ENCODE peak calls at places on chromosomes 16 and 17, in five cellular contexts. One of them, this sample, is unnamed.

GRCh38 chr16:49282690-49283375 is 1.2 kb upstream of the CBLN1 start:
- DNase-seq in heart right ventricle: peak; percentile 47
- DNase-seq in islet precursor cell: peak; percentile 84
- DNase-seq in activated CD8-positive, alpha-beta T cell treated with anti-CD3 and anti-CD28 coated beads for 36 hours: no peak
- DNase-seq in chondrocyte: no peak
- DNase-seq in this sample: no peak

GRCh38 chr16:79751785-79752184 is 151.2 kb upstream of the MAF start:
- DNase-seq in heart right ventricle: no peak
- DNase-seq in activated CD8-positive, alpha-beta T cell treated with anti-CD3 and anti-CD28 coated beads for 36 hours: no peak
- DNase-seq in islet precursor cell: no peak
- DNase-seq in chondrocyte: no peak
- DNase-seq in this sample: peak; percentile 41

GRCh38 chr17:69358688-69359596 is 32.0 kb upstream of the ABCA5 start:
- DNase-seq in activated CD8-positive, alpha-beta T cell treated with anti-CD3 and anti-CD28 coated beads for 36 hours: peak; percentile 47
- DNase-seq in heart right ventricle: no peak
- DNase-seq in islet precursor cell: peak; percentile 80
- DNase-seq in chondrocyte: no peak
- DNase-seq in this sample: no peak

GRCh38 chr17:39212841-39213480 is 12.8 kb downstream of the STAC2 start:
- DNase-seq in heart right ventricle: no peak
- DNase-seq in chondrocyte: no peak
- DNase-seq in activated CD8-positive, alpha-beta T cell treated with anti-CD3 and anti-CD28 coated beads for 36 hours: no peak
- DNase-seq in islet precursor cell: peak; percentile 54
- DNase-seq in this sample: no peak

GRCh38 chr16:25143898-25144297 is 32.4 kb downstream of the LCMT1 start:
- DNase-seq in heart right ventricle: no peak
- DNase-seq in islet precursor cell: no peak
- DNase-seq in chondrocyte: no peak
- DNase-seq in activated CD8-positive, alpha-beta T cell treated with anti-CD3 and anti-CD28 coated beads for 36 hours: no peak
- DNase-seq in this sample: no peak

GRCh38 chr16:67361038-67361437 is 32.3 kb downstream of the TPPP3 start:
- DNase-seq in islet precursor cell: no peak
- DNase-seq in chondrocyte: no peak
- DNase-seq in heart right ventricle: no peak
- DNase-seq in activated CD8-positive, alpha-beta T cell treated with anti-CD3 and anti-CD28 coated beads for 36 hours: no peak
- DNase-seq in this sample: no peak

GRCh38 chr16:75385507-75386152 is 47.7 kb downstream of the CFDP1 start:
- DNase-seq in islet precursor cell: no peak
- DNase-seq in activated CD8-positive, alpha-beta T cell treated with anti-CD3 and anti-CD28 coated beads for 36 hours: no peak
- DNase-seq in heart right ventricle: no peak
- DNase-seq in chondrocyte: no peak
- DNase-seq in this sample: peak; percentile 31

GRCh38 chr17:12457493-12457892 is 208.2 kb upstream of the MYOCD start:
- DNase-seq in activated CD8-positive, alpha-beta T cell treated with anti-CD3 and anti-CD28 coated beads for 36 hours: no peak
- DNase-seq in chondrocyte: no peak
- DNase-seq in islet precursor cell: no peak
- DNase-seq in heart right ventricle: no peak
- DNase-seq in this sample: peak; percentile 63

GRCh38 chr16:89168381-89169189 is 3.0 kb upstream of the CDH15 start:
- DNase-seq in heart right ventricle: no peak
- DNase-seq in islet precursor cell: no peak
- DNase-seq in chondrocyte: no peak
- DNase-seq in activated CD8-positive, alpha-beta T cell treated with anti-CD3 and anti-CD28 coated beads for 36 hours: no peak
- DNase-seq in this sample: no peak